ENCODE peak calls at places on chromosomes 1 and 21, in six cellular contexts. V, G, U, H, Z and M are unnamed samples.

GRCh38 chr1:41874903-41875411 is 43.8 kb downstream of the HIVEP3 start:
- DNase-seq in G (no peak), U (no peak), Z (no peak), V (no peak), H (no peak), M (peak)

GRCh38 chr1:17914987-17915386 is 159.9 kb downstream of the ACTL8 start:
- DNase-seq in G (no peak), Z (peak), U (no peak), H (no peak), V (no peak), M (no peak)

GRCh38 chr21:17829472-17829871 is 10.3 kb upstream of the C21orf91 start:
- DNase-seq in G (no peak), U (no peak), Z (no peak), V (no peak), H (no peak), M (no peak)

GRCh38 chr1:160625725-160626498 is 20.9 kb downstream of the SLAMF1 start:
- DNase-seq in V (no peak), G (peak), U (no peak), H (no peak), Z (no peak), M (no peak)

GRCh38 chr1:201358596-201358995 is 18.9 kb downstream of the TNNT2 start:
- DNase-seq in G (no peak), H (no peak), Z (no peak), V (no peak), U (no peak), M (no peak)

GRCh38 chr1:54996359-54996868 is 2.3 kb upstream of the BSND start:
- DNase-seq in G (peak), U (peak), Z (peak), H (peak), V (peak), M (peak)

GRCh38 chr1:58755468-58755872 is 28.4 kb downstream of the JUN start:
- DNase-seq in Z (no peak), G (peak), H (peak), U (peak), V (peak), M (peak)

GRCh38 chr1:190168116-190168515 is 309.5 kb downstream of the BRINP3 start:
- DNase-seq in Z (no peak), H (no peak), U (no peak), G (no peak), V (peak), M (no peak)

GRCh38 chr1:107965112-107965991 is at the start of gene VAV3:
- DNase-seq in G (peak), U (peak), Z (peak), V (peak), H (peak), M (peak)

GRCh38 chr1:43648448-43648847 is 1.5 kb upstream of the KDM4A start:
- DNase-seq in G (no peak), V (no peak), U (no peak), H (no peak), Z (no peak), M (no peak)

GRCh38 chr1:228735871-228736586 is 750 bp downstream of the RHOU start:
- DNase-seq in U (peak), G (peak), Z (no peak), V (peak), H (peak), M (peak)

GRCh38 chr1:234631721-234632125 is 21.7 kb upstream of the IRF2BP2 start:
- DNase-seq in V (peak), H (no peak), Z (no peak), U (no peak), G (no peak), M (no peak)

GRCh38 chr1:167051907-167052306 is 38.3 kb downstream of the GPA33 start:
- DNase-seq in U (no peak), Z (no peak), H (no peak), G (no peak), V (no peak), M (no peak)

GRCh38 chr1:64654519-64655341 is 90.1 kb upstream of the RAVER2 start:
- DNase-seq in U (no peak), V (no peak), H (no peak), Z (no peak), G (no peak), M (no peak)

GRCh38 chr21:34545079-34545884 is 33.3 kb upstream of the KCNE1 start:
- DNase-seq in U (peak), H (no peak), Z (no peak), V (peak), G (peak), M (no peak)

GRCh38 chr1:227937031-227937430 is 10.7 kb downstream of the WNT9A start:
- DNase-seq in Z (peak), V (no peak), G (no peak), U (peak), H (no peak), M (no peak)

GRCh38 chr1:13908128-13908527 is 208.1 kb downstream of the PRDM2 start:
- DNase-seq in V (no peak), U (no peak), H (no peak), Z (no peak), G (no peak), M (no peak)

GRCh38 chr1:110484801-110485200 is 33.9 kb downstream of the PROK1 start:
- DNase-seq in G (no peak), Z (no peak), H (no peak), V (no peak), U (no peak), M (no peak)

GRCh38 chr1:221449801-221450470 is 292.0 kb downstream of the DUSP10 start:
- DNase-seq in G (no peak), V (no peak), H (no peak), Z (no peak), U (no peak), M (no peak)

GRCh38 chr1:235060607-235061470 is 67.8 kb downstream of the TOMM20 start:
- DNase-seq in U (no peak), V (no peak), G (no peak), H (peak), Z (no peak), M (no peak)

GRCh38 chr1:56511323-56511722 is 68.0 kb downstream of the PLPP3 start:
- DNase-seq in G (no peak), V (no peak), H (no peak), U (no peak), Z (no peak), M (no peak)

GRCh38 chr1:224897501-224897900 is 32.0 kb upstream of the DNAH14 start:
- DNase-seq in U (no peak), V (no peak), Z (no peak), G (no peak), H (no peak), M (no peak)

GRCh38 chr1:55640708-55641473 is 425.7 kb upstream of the USP24 start:
- DNase-seq in G (peak), U (peak), H (peak), V (no peak), Z (no peak), M (peak)

GRCh38 chr1:26827205-26827604 is 717 bp downstream of the ZDHHC18 start:
- DNase-seq in G (no peak), Z (no peak), H (no peak), U (no peak), V (no peak), M (peak)

GRCh38 chr1:16996845-16997244 is 14.9 kb downstream of the ATP13A2 start:
- DNase-seq in U (no peak), H (no peak), Z (no peak), G (no peak), V (no peak), M (no peak)

GRCh38 chr1:178172939-178173338 is 79.0 kb downstream of the RASAL2 start:
- DNase-seq in U (no peak), H (no peak), G (no peak), V (peak), Z (no peak), M (no peak)

GRCh38 chr21:43937898-43938309 is 72.9 kb downstream of the AGPAT3 start:
- DNase-seq in H (no peak), Z (no peak), G (no peak), U (no peak), V (no peak), M (no peak)

GRCh38 chr1:166184897-166185296 is 18.1 kb upstream of the FAM78B start:
- DNase-seq in Z (no peak), U (no peak), G (no peak), H (no peak), V (no peak), M (no peak)

GRCh38 chr1:210234254-210234747 is 1.7 kb downstream of the SERTAD4 start:
- DNase-seq in V (no peak), H (no peak), G (no peak), Z (no peak), U (no peak), M (no peak)

GRCh38 chr1:177174921-177175634 is 4.3 kb downstream of the BRINP2 start:
- DNase-seq in U (no peak), H (no peak), Z (no peak), V (no peak), G (no peak), M (no peak)

GRCh38 chr1:158035014-158035413 is 41.6 kb downstream of the KIRREL1 start:
- DNase-seq in G (no peak), V (no peak), H (no peak), U (no peak), Z (no peak), M (no peak)

GRCh38 chr21:38913120-38913975 is 107.6 kb downstream of the ETS2 start:
- DNase-seq in G (peak), H (peak), V (peak), U (peak), Z (peak), M (peak)

GRCh38 chr1:115748396-115749130 is 20.0 kb downstream of the CASQ2 start:
- DNase-seq in Z (no peak), H (no peak), G (no peak), V (peak), U (no peak), M (no peak)

GRCh38 chr21:33300701-33301631 is 23.8 kb upstream of the IFNAR1 start:
- DNase-seq in G (no peak), H (no peak), V (no peak), Z (no peak), U (no peak), M (no peak)

GRCh38 chr1:68141079-68141800 is 90.8 kb upstream of the DIRAS3 start:
- DNase-seq in U (no peak), Z (no peak), H (no peak), V (no peak), G (no peak), M (no peak)

GRCh38 chr21:38314534-38314933 is 57.7 kb downstream of the KCNJ15 start:
- DNase-seq in G (no peak), V (no peak), Z (no peak), U (no peak), H (no peak), M (no peak)

GRCh38 chr21:16022121-16022520 is 292.3 kb downstream of the USP25 start:
- DNase-seq in V (no peak), H (no peak), Z (no peak), U (no peak), G (no peak), M (no peak)

GRCh38 chr1:70504176-70504820 is 93.2 kb downstream of the CTH start:
- DNase-seq in U (no peak), Z (no peak), H (no peak), G (no peak), V (peak), M (no peak)

GRCh38 chr21:37367301-37367757 is 756 bp downstream of the DYRK1A start:
- DNase-seq in H (peak), U (no peak), V (no peak), G (no peak), Z (no peak), M (no peak)

GRCh38 chr1:166839600-166840308 is 479 bp downstream of the POGK start:
- DNase-seq in Z (no peak), U (peak), G (no peak), H (peak), V (peak), M (peak)

DNA sequence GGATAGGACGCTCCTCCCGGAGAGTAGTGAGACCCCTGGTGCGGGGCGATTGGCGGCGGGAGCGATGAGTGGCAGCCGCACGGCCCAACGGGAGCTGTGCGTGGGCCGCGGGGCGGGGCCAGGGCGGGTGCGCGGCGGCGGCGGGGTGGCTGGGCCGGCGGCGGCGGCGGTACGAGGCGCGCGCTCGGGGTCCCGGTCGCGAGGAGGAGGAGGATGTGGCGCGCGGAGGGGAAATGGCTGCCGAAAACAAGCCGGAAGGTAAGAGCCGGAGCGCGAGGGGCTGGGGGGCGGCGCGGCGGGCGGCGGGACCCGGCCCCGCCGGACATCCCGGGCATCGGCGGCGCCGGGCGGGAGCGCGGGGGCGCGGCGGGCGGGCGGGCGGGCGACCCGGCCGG is at the start of gene CAMTA1:
- DNase-seq in G (no peak), H (no peak), Z (no peak), U (no peak), V (no peak), M (no peak)
- H3K27ac ChIP-seq in G (peak), H (peak), Z (peak), U (peak), V (peak), M (peak)

GRCh38 chr1:85707990-85708825 is at the start of gene ZNHIT6:
- DNase-seq in G (peak), H (peak), Z (peak), U (peak), V (peak), M (peak)
- TF ChIP-seq EP300 in G (no peak), H (no peak), Z (no peak), U (no peak), V (no peak), M (no peak)

GRCh38 chr1:94385354-94385947 is 32.7 kb upstream of the ABCD3 start:
- DNase-seq in U (no peak), H (no peak), G (no peak), V (no peak), Z (no peak), M (no peak)
- H3K27ac ChIP-seq in U (no peak), H (peak), G (peak), V (peak), Z (no peak), M (no peak)

GRCh38 chr1:94551449-94551848 is 9.9 kb upstream of the F3 start:
- DNase-seq in U (no peak), V (no peak), Z (no peak), G (no peak), H (no peak), M (no peak)

GRCh38 chr1:94550396-94550795 is 8.8 kb upstream of the F3 start:
- DNase-seq in U (no peak), G (no peak), V (no peak), Z (no peak), H (no peak), M (no peak)

GRCh38 chr1:94552071-94552586 is 10.6 kb upstream of the F3 start:
- DNase-seq in Z (no peak), U (no peak), G (no peak), H (no peak), V (no peak), M (peak)

GRCh38 chr1:94549706-94550105 is 8.1 kb upstream of the F3 start:
- DNase-seq in G (no peak), H (no peak), V (no peak), Z (no peak), U (no peak), M (no peak)

GRCh38 chr1:94550800-94551241 is 9.3 kb upstream of the F3 start:
- DNase-seq in U (no peak), Z (no peak), H (peak), V (no peak), G (no peak), M (no peak)
- TF ChIP-seq EP300 in U (no peak), Z (no peak), H (peak), V (no peak), G (no peak), M (no peak)

DNA sequence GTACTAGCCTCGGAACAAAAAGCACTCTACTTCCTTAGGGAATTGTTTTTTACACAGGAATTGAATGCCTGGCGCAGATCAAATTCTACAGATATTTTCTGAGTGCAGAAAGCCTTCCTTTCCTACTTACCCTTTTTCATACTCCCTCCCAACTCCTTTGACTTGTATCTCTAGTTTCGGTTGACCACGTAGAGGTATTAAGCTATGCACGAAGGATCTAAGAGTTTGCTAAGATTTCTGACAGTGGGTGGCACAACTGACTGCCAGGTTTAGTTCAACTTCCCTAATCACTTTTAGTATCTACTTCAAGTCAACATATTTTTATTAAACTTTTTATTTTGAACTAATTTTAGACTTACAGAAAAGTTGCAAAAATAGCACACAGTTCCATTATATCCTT is 5.0 kb downstream of the TOR1AIP2 start:
- DNase-seq in H (no peak), G (no peak), V (no peak), U (no peak), Z (no peak), M (no peak)
- H3K27ac ChIP-seq in H (no peak), G (no peak), V (no peak), U (no peak), Z (no peak), M (no peak)

GRCh38 chr1:78520843-78521242 is 30.1 kb downstream of the PTGFR start:
- DNase-seq in Z (no peak), G (no peak), V (no peak), U (no peak), H (no peak), M (no peak)
- TF ChIP-seq EP300 in Z (no peak), G (no peak), V (no peak), U (no peak), H (no peak), M (no peak)

DNA sequence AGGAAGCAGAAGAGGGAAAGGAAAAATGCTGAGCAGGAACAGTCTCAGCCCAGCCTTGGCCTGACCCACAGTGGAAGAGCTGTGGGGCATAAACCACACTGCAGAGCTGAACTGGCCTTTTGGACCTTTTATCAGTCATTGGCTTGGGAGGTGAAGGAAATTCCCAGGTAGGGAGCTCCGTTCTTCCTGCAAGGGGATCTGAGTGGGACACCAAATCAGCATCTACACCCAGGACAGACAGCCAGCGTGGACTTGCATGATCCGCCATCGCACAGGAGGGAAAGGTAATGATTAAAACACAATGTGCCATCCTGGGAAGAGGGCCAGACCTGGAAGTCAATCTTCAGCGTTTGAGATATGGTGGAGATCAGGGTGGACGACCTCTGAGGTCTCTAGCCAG is 1.2 kb upstream of the MTFR1L start:
- DNase-seq in H (no peak), V (no peak), U (no peak), G (no peak), Z (no peak), M (no peak)
- H3K27ac ChIP-seq in H (peak), V (peak), U (peak), G (peak), Z (peak), M (no peak)

GRCh38 chr1:202965441-202965821 is 1.6 kb downstream of the CYB5R1 start:
- DNase-seq in Z (no peak), V (no peak), G (no peak), U (no peak), H (peak), M (no peak)
- TF ChIP-seq EP300 in Z (no peak), V (no peak), G (no peak), U (no peak), H (no peak), M (no peak)

DNA sequence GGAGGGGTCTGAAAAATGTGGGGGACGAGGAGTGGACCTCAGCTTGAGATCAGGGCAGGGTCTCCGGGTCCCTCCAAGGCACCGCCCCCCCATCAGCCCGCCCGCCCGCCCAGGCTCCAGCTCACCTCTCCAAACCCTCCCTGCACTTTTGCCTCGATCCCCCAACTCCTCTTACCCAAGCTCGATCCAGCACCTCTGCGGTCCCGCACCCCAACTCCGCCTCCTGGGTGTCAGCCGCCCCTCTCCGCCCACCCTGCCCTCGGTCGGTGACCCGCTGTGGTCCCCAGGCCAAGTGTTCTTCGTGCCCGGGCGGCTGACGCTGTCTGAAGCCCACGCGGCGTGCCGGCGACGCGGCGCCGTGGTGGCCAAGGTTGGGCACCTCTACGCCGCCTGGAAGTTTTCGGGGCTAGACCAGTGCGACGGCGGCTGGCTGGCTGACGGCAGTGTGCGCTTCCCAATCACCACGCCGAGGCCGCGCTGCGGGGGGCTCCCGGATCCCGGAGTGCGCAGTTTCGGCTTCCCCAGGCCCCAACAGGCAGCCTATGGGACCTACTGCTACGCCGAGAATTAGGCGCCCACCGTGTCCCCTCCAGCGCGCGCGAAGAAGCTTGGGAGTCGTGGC is 5.7 kb downstream of the HAPLN2 start:
- DNase-seq in U (no peak), G (no peak), Z (no peak), V (no peak), H (no peak), M (no peak)
- H3K27ac ChIP-seq in U (peak), G (no peak), Z (no peak), V (peak), H (no peak), M (peak)